ENCODE peak calls at places on chromosomes 6 and 20, in six cellular contexts. P, I, V, T, F and E are unnamed samples.

GRCh38 chr6:102488729-102489128 is 1095.2 kb downstream of the GRIK2 start:
- DNase-seq in P (peak; percentile 23), I (no peak), V (no peak), T (no peak), F (peak; percentile 77), E (peak; percentile 80)

GRCh38 chr6:10733151-10733715 is 10.4 kb downstream of the TMEM14C start:
- DNase-seq in P (no peak), I (no peak), V (no peak), T (no peak), F (no peak), E (peak; percentile 92)

GRCh38 chr6:36634317-36634716 is 40.2 kb downstream of the SRSF3 start:
- DNase-seq in P (no peak), I (no peak), V (no peak), T (no peak), F (no peak), E (no peak)

GRCh38 chr6:112839525-112839961 is 492.4 kb downstream of the RFPL4B start:
- DNase-seq in P (peak; percentile 60), I (no peak), V (no peak), T (no peak), F (no peak), E (no peak)

GRCh38 chr20:19758888-19759331 is 852 bp downstream of the RIN2 start:
- DNase-seq in P (no peak), I (peak; percentile 80), V (peak; percentile 46), T (no peak), F (peak; percentile 57), E (no peak)

GRCh38 chr6:21753571-21754108 is 160.1 kb downstream of the SOX4 start:
- DNase-seq in P (peak; percentile 70), I (no peak), V (no peak), T (no peak), F (peak; percentile 58), E (no peak)

GRCh38 chr20:46222521-46223007 is 85.7 kb downstream of the CDH22 start:
- DNase-seq in P (no peak), I (no peak), V (no peak), T (no peak), F (no peak), E (no peak)

GRCh38 chr20:54140927-54141566 is 32.7 kb downstream of the CYP24A1 start:
- DNase-seq in P (no peak), I (no peak), V (no peak), T (no peak), F (peak; percentile 97), E (peak; percentile 65)

GRCh38 chr20:38181207-38181693 is 16.2 kb upstream of the TGM2 start:
- DNase-seq in P (no peak), I (no peak), V (no peak), T (no peak), F (peak; percentile 36), E (no peak)

GRCh38 chr20:51156041-51156795 is 133.3 kb upstream of the KCNG1 start:
- DNase-seq in P (no peak), I (no peak), V (peak; percentile 54), T (no peak), F (no peak), E (peak; percentile 55)

GRCh38 chr6:21748343-21749063 is 155.0 kb downstream of the SOX4 start:
- DNase-seq in P (no peak), I (no peak), V (no peak), T (no peak), F (peak; percentile 76), E (no peak)

GRCh38 chr6:170369439-170369838 is 62.9 kb downstream of the FAM120B start:
- DNase-seq in P (no peak), I (peak; percentile 57), V (no peak), T (no peak), F (no peak), E (no peak)

GRCh38 chr6:127483399-127484055 is 24.3 kb upstream of the KIAA0408 start:
- DNase-seq in P (no peak), I (no peak), V (no peak), T (no peak), F (no peak), E (no peak)

GRCh38 chr6:106103728-106104109 is 17.6 kb downstream of the PRDM1 start:
- DNase-seq in P (no peak), I (no peak), V (no peak), T (peak; percentile 57), F (peak; percentile 38), E (no peak)

GRCh38 chr20:11098888-11099287 is 425.1 kb upstream of the JAG1 start:
- DNase-seq in P (no peak), I (no peak), V (no peak), T (no peak), F (peak; percentile 62), E (no peak)

GRCh38 chr6:1890071-1890470 is 280.4 kb downstream of the FOXC1 start:
- DNase-seq in P (no peak), I (no peak), V (no peak), T (no peak), F (no peak), E (no peak)